ENCODE peak calls at places on chromosomes 3 and 15, in eight cellular contexts. K is stomach, X is endothelial cell of umbilical vein, O is esophagus muscularis mucosa, G is Panc1, D is HL-60, C is breast epithelium, T is HCT116. U is an unnamed sample.

GRCh38 chr3:122572940-122573412 is 4.5 kb upstream of the PARP15 start:
- DNase-seq in K (peak), X (peak), O (no peak), G (no peak), D (peak), C (no peak), T (no peak), U (peak)

GRCh38 chr3:172272699-172273098 is 175.6 kb downstream of the GHSR start:
- DNase-seq in K (no peak), X (no peak), O (no peak), G (no peak), D (no peak), C (no peak), T (no peak), U (no peak)

GRCh38 chr3:87307805-87308204 is 31.4 kb upstream of the POU1F1 start:
- DNase-seq in K (no peak), X (no peak), O (no peak), G (no peak), D (no peak), C (no peak), T (no peak), U (no peak)

GRCh38 chr15:25051399-25052154 is 96.8 kb downstream of the SNRPN start:
- DNase-seq in K (no peak), X (no peak), O (peak), G (no peak), D (no peak), C (no peak), T (no peak), U (no peak)

GRCh38 chr3:52004158-52004787 is 8.6 kb upstream of the RPL29 start:
- DNase-seq in K (no peak), X (peak), O (no peak), G (no peak), D (no peak), C (no peak), T (no peak), U (no peak)

GRCh38 chr3:133377396-133377795 is 22.5 kb upstream of the BFSP2 start:
- DNase-seq in K (no peak), X (peak), O (no peak), G (no peak), D (peak), C (no peak), T (no peak), U (no peak)

GRCh38 chr3:42802876-42803799 is 1.2 kb downstream of the HIGD1A start:
- DNase-seq in K (no peak), X (peak), O (no peak), G (no peak), D (no peak), C (no peak), T (no peak), U (no peak)

GRCh38 chr3:159189994-159190669 is 388.3 kb downstream of the MFSD1 start:
- DNase-seq in K (no peak), X (peak), O (no peak), G (no peak), D (no peak), C (no peak), T (no peak), U (no peak)

GRCh38 chr3:7546219-7546618 is 685.3 kb downstream of the GRM7 start:
- DNase-seq in K (peak), X (peak), O (no peak), G (no peak), D (no peak), C (no peak), T (peak), U (no peak)

GRCh38 chr3:149605902-149606301 is 51.9 kb downstream of the WWTR1 start:
- DNase-seq in K (no peak), X (peak), O (no peak), G (no peak), D (no peak), C (no peak), T (no peak), U (no peak)

GRCh38 chr3:147419062-147419701 is 10.0 kb downstream of the ZIC1 start:
- DNase-seq in K (no peak), X (no peak), O (no peak), G (no peak), D (no peak), C (no peak), T (no peak), U (no peak)

GRCh38 chr15:29465816-29466215 is 196.2 kb upstream of the NSMCE3 start:
- DNase-seq in K (no peak), X (no peak), O (no peak), G (no peak), D (no peak), C (no peak), T (no peak), U (no peak)

GRCh38 chr3:30544811-30545210 is 61.6 kb upstream of the TGFBR2 start:
- DNase-seq in K (no peak), X (peak), O (no peak), G (peak), D (no peak), C (no peak), T (no peak), U (no peak)

GRCh38 chr3:142987080-142987700 is 14.2 kb upstream of the U2SURP start:
- DNase-seq in K (no peak), X (peak), O (no peak), G (no peak), D (no peak), C (no peak), T (no peak), U (no peak)

GRCh38 chr3:191721390-191721801 is 260.4 kb downstream of the PYDC2 start:
- DNase-seq in K (no peak), X (peak), O (no peak), G (no peak), D (no peak), C (no peak), T (no peak), U (no peak)

GRCh38 chr3:194397757-194398312 is 1.2 kb downstream of the GP5 start:
- DNase-seq in K (no peak), X (peak), O (no peak), G (no peak), D (no peak), C (no peak), T (no peak), U (no peak)

GRCh38 chr3:23113455-23114171 is 89.5 kb upstream of the UBE2E2 start:
- DNase-seq in K (no peak), X (no peak), O (no peak), G (no peak), D (peak), C (no peak), T (no peak), U (peak)

GRCh38 chr3:14141144-14141543 is 16.3 kb downstream of the TMEM43 start:
- DNase-seq in K (no peak), X (no peak), O (no peak), G (no peak), D (no peak), C (no peak), T (no peak), U (no peak)

GRCh38 chr3:101758224-101758623 is 20.8 kb upstream of the NXPE3 start:
- DNase-seq in K (no peak), X (no peak), O (no peak), G (no peak), D (peak), C (no peak), T (no peak), U (no peak)

GRCh38 chr3:105813710-105814109 is 55.1 kb downstream of the CBLB start:
- DNase-seq in K (no peak), X (no peak), O (no peak), G (no peak), D (no peak), C (no peak), T (no peak), U (no peak)

GRCh38 chr3:117817103-117817502 is 1107.5 kb downstream of the TUSC7 start:
- DNase-seq in K (no peak), X (no peak), O (no peak), G (no peak), D (no peak), C (no peak), T (no peak), U (no peak)

GRCh38 chr15:84807228-84807627 is 9.9 kb upstream of the ALPK3 start:
- DNase-seq in K (no peak), X (no peak), O (no peak), G (no peak), D (no peak), C (no peak), T (no peak), U (no peak)

GRCh38 chr3:177610677-177611654 is 413.7 kb upstream of the TBL1XR1 start:
- DNase-seq in K (peak), X (peak), O (no peak), G (no peak), D (no peak), C (no peak), T (no peak), U (no peak)

GRCh38 chr3:100254168-100254777 is 6.5 kb upstream of the TBC1D23 start:
- DNase-seq in K (peak), X (peak), O (no peak), G (peak), D (peak), C (no peak), T (peak), U (peak)

GRCh38 chr3:84738101-84738500 is 220.7 kb upstream of the CADM2 start:
- DNase-seq in K (no peak), X (no peak), O (no peak), G (no peak), D (no peak), C (no peak), T (no peak), U (no peak)

GRCh38 chr3:110420158-110420641 is 651.4 kb upstream of the NECTIN3 start:
- DNase-seq in K (no peak), X (peak), O (no peak), G (no peak), D (no peak), C (no peak), T (peak), U (no peak)

GRCh38 chr3:89426060-89426459 is 318.6 kb downstream of the EPHA3 start:
- DNase-seq in K (no peak), X (no peak), O (no peak), G (no peak), D (no peak), C (no peak), T (no peak), U (no peak)

GRCh38 chr3:21718161-21718765 is 32.7 kb downstream of the ZNF385D start:
- DNase-seq in K (no peak), X (no peak), O (no peak), G (peak), D (no peak), C (no peak), T (no peak), U (no peak)

GRCh38 chr15:71272932-71273331 is 157.7 kb downstream of the THSD4 start:
- DNase-seq in K (no peak), X (no peak), O (no peak), G (no peak), D (no peak), C (no peak), T (no peak), U (no peak)

GRCh38 chr3:19065027-19065426 is 83.3 kb upstream of the KCNH8 start:
- DNase-seq in K (no peak), X (no peak), O (no peak), G (no peak), D (no peak), C (no peak), T (no peak), U (no peak)

GRCh38 chr15:27770769-27771554 is 328.2 kb downstream of the OCA2 start:
- DNase-seq in K (no peak), X (no peak), O (no peak), G (no peak), D (no peak), C (no peak), T (no peak), U (no peak)

GRCh38 chr15:70387086-70387485 is 289.4 kb upstream of the TLE3 start:
- DNase-seq in K (no peak), X (no peak), O (peak), G (no peak), D (no peak), C (no peak), T (no peak), U (no peak)

GRCh38 chr15:96264351-96264798 is 66.1 kb upstream of the NR2F2 start:
- DNase-seq in K (peak), X (no peak), O (peak), G (no peak), D (no peak), C (no peak), T (peak), U (peak)

GRCh38 chr15:100721758-100722550 is 119.6 kb downstream of the ASB7 start:
- DNase-seq in K (peak), X (peak), O (peak), G (peak), D (peak), C (peak), T (peak), U (peak)

GRCh38 chr3:127734754-127735473 is 62.2 kb downstream of the ABTB1 start:
- DNase-seq in K (no peak), X (peak), O (no peak), G (no peak), D (peak), C (peak), T (no peak), U (no peak)

GRCh38 chr15:77836116-77836798 is 203.5 kb upstream of the LINGO1 start:
- DNase-seq in K (no peak), X (peak), O (no peak), G (no peak), D (no peak), C (no peak), T (peak), U (no peak)

GRCh38 chr15:64519897-64520296 is 59.5 kb downstream of the ZNF609 start:
- DNase-seq in K (no peak), X (no peak), O (no peak), G (no peak), D (no peak), C (no peak), T (no peak), U (no peak)

GRCh38 chr15:64515825-64516224 is 55.4 kb downstream of the ZNF609 start:
- DNase-seq in K (no peak), X (no peak), O (no peak), G (no peak), D (no peak), C (no peak), T (no peak), U (no peak)

GRCh38 chr15:64513823-64514222 is 53.4 kb downstream of the ZNF609 start:
- DNase-seq in K (no peak), X (no peak), O (no peak), G (no peak), D (no peak), C (no peak), T (no peak), U (no peak)

DNA sequence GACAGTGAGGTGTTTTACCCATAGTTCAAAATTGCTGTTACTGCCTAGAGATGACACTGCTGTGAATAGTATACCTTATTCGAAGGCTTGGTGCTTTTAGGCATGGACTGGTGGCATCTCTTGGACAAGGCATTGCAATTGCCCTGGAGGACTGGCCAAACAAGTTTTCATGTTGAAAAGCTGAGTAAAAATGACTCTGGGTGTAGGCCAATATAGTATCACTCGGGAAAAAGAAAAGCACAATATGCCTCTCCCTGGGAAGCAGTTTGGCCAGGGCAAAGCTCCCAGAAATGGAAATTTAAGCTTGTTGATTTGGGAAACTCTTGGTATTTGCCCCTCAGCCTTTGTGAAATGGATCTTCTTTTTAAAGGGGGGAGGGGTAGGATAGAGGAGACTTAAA is 54.8 kb downstream of the ZNF609 start:
- DNase-seq in K (no peak), X (no peak), O (no peak), G (no peak), D (no peak), C (no peak), T (no peak), U (peak)
- H3K4me3 ChIP-seq in K (no peak), X (no peak), O (no peak), G (no peak), D (no peak), C (no peak), T (no peak), U (no peak)

GRCh38 chr3:65170357-65171090 is 482.7 kb upstream of the ADAMTS9 start:
- DNase-seq in K (peak), X (peak), O (peak), G (no peak), D (no peak), C (peak), T (no peak), U (peak)
- TF ChIP-seq POLR2AphosphoS5 in K (peak), X (no peak), O (peak), G (no peak), D (no peak), C (peak), T (no peak), U (peak)

GRCh38 chr3:45035441-45036301 is 9.6 kb downstream of the CLEC3B start:
- DNase-seq in K (no peak), X (no peak), O (no peak), G (no peak), D (no peak), C (no peak), T (no peak), U (peak)
- H3K4me3 ChIP-seq in K (peak), X (no peak), O (peak), G (no peak), D (no peak), C (peak), T (no peak), U (peak)

GRCh38 chr15:88621789-88622604 is 857 bp downstream of the AEN start:
- DNase-seq in K (no peak), X (peak), O (no peak), G (no peak), D (peak), C (no peak), T (no peak), U (no peak)
- TF ChIP-seq POLR2AphosphoS5 in K (peak), X (peak), O (no peak), G (no peak), D (no peak), C (no peak), T (no peak), U (no peak)

DNA sequence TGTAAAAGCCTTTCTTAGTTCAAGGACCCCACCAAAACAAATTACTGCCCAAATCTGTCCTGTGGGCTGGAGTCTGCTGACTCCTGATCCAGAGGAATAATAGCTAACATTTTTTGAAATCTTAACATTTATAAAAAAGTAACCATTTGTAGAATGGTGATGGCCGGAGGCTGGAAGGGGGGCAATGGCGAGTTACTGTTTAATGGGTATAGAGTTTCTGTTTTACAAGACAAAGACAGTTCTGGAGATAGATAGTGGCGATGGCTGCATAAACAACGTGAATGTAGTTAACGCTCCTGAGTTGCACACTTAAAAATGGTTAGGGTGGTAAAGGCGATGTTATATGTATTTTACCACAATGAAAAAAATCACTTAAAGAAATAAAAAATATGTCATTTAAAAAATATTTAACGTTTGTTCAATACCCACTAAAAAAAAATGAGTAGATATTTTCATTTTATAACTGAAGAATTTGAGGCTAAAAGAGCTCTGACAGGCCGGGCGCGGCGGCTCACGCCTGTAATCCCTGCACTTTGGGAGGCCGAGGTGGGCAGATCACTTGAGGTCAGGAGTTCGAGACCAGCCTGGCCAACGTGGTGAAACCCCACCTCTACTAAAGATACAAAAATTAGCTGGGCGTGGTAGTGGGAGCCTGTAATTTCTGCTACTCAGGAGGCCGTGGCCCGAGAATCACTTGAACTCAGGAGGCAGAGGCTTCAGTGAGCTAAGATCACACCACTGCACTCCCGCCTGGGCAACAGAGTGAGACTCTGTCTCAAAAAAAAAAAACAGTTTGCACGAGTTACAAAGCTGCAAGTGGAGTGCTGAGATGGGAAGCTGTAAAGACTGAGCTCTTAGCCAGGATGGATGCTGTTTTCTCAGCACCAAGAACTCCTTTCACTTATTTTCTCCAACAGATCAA is 37.6 kb downstream of the IGF2BP2 start:
- DNase-seq in K (no peak), X (no peak), O (no peak), G (no peak), D (no peak), C (no peak), T (no peak), U (no peak)
- H3K4me3 ChIP-seq in K (no peak), X (no peak), O (no peak), G (no peak), D (no peak), C (no peak), T (peak), U (no peak)

U was measured in prostate gland.